ENCODE peak calls at places on chromosomes 5 and 9, in eight cellular contexts. W is adrenal gland; Z is heart right ventricle; L is left lung; P is CD8-positive, alpha-beta T cell; K is prostate gland; E is uterus; Q is endodermal cell. J is an unnamed sample.

GRCh38 chr5:141878186-141878770 is at the start of gene PCDH1:
- DNase-seq in P (no peak), E (peak; percentile 22), K (peak; percentile 41), L (no peak), W (no peak), Q (no peak), Z (peak; percentile 55), J (no peak)

GRCh38 chr5:53714324-53715010 is 154.0 kb downstream of the NDUFS4 start:
- DNase-seq in P (no peak), Z (no peak), Q (no peak), E (no peak), L (no peak), W (no peak), K (no peak), J (no peak)

GRCh38 chr5:158695595-158696330 is 404.0 kb downstream of the EBF1 start:
- DNase-seq in L (peak; percentile 63), E (peak; percentile 80), K (peak; percentile 34), P (peak; percentile 71), W (peak; percentile 44), Z (peak; percentile 79), Q (peak; percentile 96), J (peak; percentile 77)

GRCh38 chr9:130191068-130191748 is 19.0 kb downstream of the NCS1 start:
- DNase-seq in P (no peak), L (no peak), W (no peak), K (no peak), E (no peak), Z (no peak), Q (no peak), J (no peak)

GRCh38 chr5:180799902-180800801 is 2.5 kb downstream of the MGAT1 start:
- DNase-seq in E (no peak), Z (no peak), P (no peak), L (no peak), Q (no peak), K (no peak), W (no peak), J (no peak)

GRCh38 chr5:38831909-38832308 is 13.9 kb upstream of the OSMR start:
- DNase-seq in L (no peak), W (no peak), Z (no peak), Q (peak; percentile 71), E (no peak), K (no peak), P (no peak), J (no peak)

GRCh38 chr5:72852356-72852755 is 35.9 kb downstream of the TNPO1 start:
- DNase-seq in P (no peak), E (no peak), Z (no peak), L (no peak), Q (no peak), K (no peak), W (no peak), J (no peak)

GRCh38 chr5:116494784-116495480 is 79.7 kb downstream of the SEMA6A start:
- DNase-seq in P (no peak), Z (no peak), Q (peak; percentile 31), E (no peak), W (no peak), K (no peak), L (no peak), J (no peak)

GRCh38 chr5:93604119-93604963 is 21.3 kb downstream of the NR2F1 start:
- DNase-seq in W (no peak), L (no peak), Q (peak; percentile 76), K (no peak), E (no peak), P (no peak), Z (no peak), J (no peak)

GRCh38 chr9:114908104-114908621 is 22.2 kb downstream of the TNFSF8 start:
- DNase-seq in W (no peak), K (peak; percentile 91), Q (peak; percentile 72), Z (no peak), P (no peak), E (no peak), L (peak; percentile 62), J (no peak)

GRCh38 chr9:93211654-93212001 is 27.7 kb downstream of the WNK2 start:
- DNase-seq in Z (no peak), P (no peak), Q (no peak), E (no peak), K (no peak), W (no peak), L (no peak), J (no peak)

GRCh38 chr5:152116926-152117325 is 192.3 kb upstream of the GLRA1 start:
- DNase-seq in Z (no peak), E (no peak), Q (no peak), P (no peak), L (no peak), K (no peak), W (no peak), J (no peak)

GRCh38 chr9:101400120-101400519 is 1.5 kb downstream of the ZNF189 start:
- DNase-seq in E (no peak), P (no peak), L (no peak), Z (no peak), K (no peak), Q (no peak), W (peak; percentile 25), J (no peak)
- H3K4me3 ChIP-seq in E (peak overlapping the region; percentile 68), P (no peak overlapping the region), L (no peak overlapping the region), Z (peak overlapping the region; percentile 67), K (no peak overlapping the region), Q (peak overlapping the region; percentile 86), W (no peak overlapping the region), J (peak overlapping the region; percentile 78)

GRCh38 chr5:140197023-140197422 is 22.0 kb downstream of the CYSTM1 start:
- DNase-seq in W (no peak), Z (no peak), K (no peak), P (no peak), Q (no peak), L (no peak), E (no peak), J (no peak)
- H3K4me1 ChIP-seq in W (peaks cover 14% of the 10 kb centered on the region), Z (peaks cover 27% of the 10 kb centered on the region), K (no peaks in the 10 kb centered on the region), P (no peaks in the 10 kb centered on the region), Q (peaks cover 4% of the 10 kb centered on the region), L (no peaks in the 10 kb centered on the region), E (no peaks in the 10 kb centered on the region), J (peaks cover 8% of the 10 kb centered on the region)

DNA sequence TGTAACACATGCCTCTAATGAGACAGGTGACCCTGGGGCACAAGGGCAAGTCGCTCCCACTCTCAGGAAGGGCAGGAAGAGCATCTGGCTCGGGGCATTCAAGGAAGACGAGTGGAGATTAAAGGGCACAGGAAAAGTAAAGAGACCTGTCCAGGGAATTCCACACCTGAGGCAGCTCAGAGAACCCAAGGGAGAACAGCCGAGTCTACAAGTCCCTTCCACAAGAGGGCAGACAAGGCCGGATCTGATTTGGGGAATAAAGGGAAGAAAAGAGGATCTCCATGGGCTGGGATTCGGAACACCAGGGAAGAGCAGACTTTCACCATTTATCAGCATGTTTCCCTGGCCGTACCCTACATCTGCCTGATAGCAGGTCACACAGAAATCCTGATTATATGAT is 28.1 kb downstream of the GPX3 start:
- DNase-seq in E (no peak), P (no peak), Z (no peak), W (no peak), Q (peak; percentile 78), K (no peak), L (no peak), J (no peak)
- TF ChIP-seq CTCF in E (no peak), P (no peak), Z (peak; percentile 12), W (no peak), Q (peak; percentile 70), K (no peak), L (no peak), J (no peak)

GRCh38 chr5:88661870-88662207 is 221.1 kb downstream of the MEF2C start:
- DNase-seq in K (no peak), E (no peak), P (no peak), L (no peak), Q (no peak), Z (no peak), W (no peak), J (no peak)

GRCh38 chr5:88659529-88660325 is 223.3 kb downstream of the MEF2C start:
- DNase-seq in E (no peak), Z (no peak), L (no peak), P (no peak), Q (peak; percentile 88), K (no peak), W (no peak), J (no peak)

GRCh38 chr5:88662801-88663360 is 220.1 kb downstream of the MEF2C start:
- DNase-seq in P (no peak), W (no peak), E (no peak), K (no peak), Z (no peak), L (no peak), Q (no peak), J (no peak)

GRCh38 chr5:88660326-88660946 is 222.5 kb downstream of the MEF2C start:
- DNase-seq in Z (no peak), K (no peak), W (peak; percentile 75), E (no peak), L (no peak), Q (no peak), P (no peak), J (no peak)

GRCh38 chr5:88660947-88661869 is 221.8 kb downstream of the MEF2C start:
- DNase-seq in E (peak; percentile 38), W (peak; percentile 94), K (no peak), P (no peak), L (peak; percentile 61), Z (no peak), Q (peak; percentile 99), J (no peak)
- H3K4me3 ChIP-seq in E (peak overlapping the region; percentile 36), W (no peak overlapping the region), K (peak overlapping the region; percentile 10), P (peak overlapping the region; percentile 18), L (no peak overlapping the region), Z (peak overlapping the region; percentile 43), Q (peak overlapping the region; percentile 71), J (peak overlapping the region; percentile 36)

DNA sequence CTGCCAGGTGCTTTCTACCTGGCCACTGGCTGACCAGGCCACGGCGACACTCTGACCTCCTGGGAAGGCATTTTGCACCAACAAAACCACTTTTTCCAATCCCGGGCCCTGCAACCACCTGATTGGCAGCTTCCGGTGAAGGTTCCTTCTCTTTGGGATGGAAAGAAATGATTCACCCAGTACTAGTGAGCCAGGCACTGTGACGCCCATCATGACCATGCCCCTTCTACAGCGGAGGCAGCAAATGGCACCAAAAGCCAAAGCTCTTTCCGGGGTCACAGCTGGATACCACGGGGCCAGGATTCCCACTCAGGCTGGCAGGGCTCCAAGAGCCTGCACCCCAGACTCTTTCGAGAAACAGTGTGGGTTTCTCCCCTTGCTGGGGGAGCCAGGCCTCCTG is 4.7 kb downstream of the NOTCH1 start:
- DNase-seq in Z (no peak), K (no peak), E (no peak), W (no peak), L (no peak), Q (no peak), P (no peak), J (no peak)
- H3K4me1 ChIP-seq in Z (peaks cover 79% of the 10 kb centered on the region), K (peaks cover 13% of the 10 kb centered on the region), E (no peaks in the 10 kb centered on the region), W (no peaks in the 10 kb centered on the region), L (peaks cover 32% of the 10 kb centered on the region), Q (no peaks in the 10 kb centered on the region), P (peaks cover 72% of the 10 kb centered on the region), J (peaks cover 79% of the 10 kb centered on the region)

DNA sequence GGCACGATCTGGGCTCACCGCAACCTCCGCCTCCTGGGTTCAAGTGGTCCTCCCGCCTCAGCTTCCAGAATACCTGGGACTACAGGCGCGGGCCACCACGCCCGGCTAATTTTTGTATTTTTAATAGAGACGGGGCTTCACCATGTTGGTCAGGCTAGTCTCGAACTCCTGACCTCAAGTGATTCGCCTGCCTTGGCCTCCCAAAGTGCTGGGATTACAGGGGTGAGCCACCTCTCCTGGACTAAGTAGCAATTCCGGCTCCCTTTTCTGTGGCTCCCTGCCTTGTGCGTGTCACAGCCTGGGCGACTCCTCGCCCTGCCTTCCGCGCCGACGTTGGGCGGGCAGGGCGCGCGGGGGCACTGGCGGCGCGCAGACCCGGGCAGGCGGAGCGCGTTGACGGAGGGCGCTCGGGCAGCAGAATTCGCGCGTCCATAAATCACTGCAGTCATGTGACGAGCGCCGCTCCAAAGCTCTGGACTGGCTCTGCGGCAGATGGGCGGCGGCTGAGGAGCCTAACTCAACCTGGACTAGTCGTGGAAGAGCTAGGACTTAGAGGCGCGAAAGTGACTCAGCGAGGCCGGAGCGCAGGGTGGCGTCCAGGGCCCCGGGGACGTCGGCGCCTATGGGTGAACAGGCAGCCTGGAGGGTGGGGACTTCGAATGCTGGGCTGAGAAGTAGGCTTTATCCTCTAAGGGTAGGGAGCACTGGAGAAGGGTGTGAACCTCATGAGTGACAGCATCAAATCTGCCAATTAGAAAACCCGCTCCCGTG is 1.4 kb upstream of the CIZ1 start:
- DNase-seq in Q (no peak), W (peak; percentile 94), L (peak; percentile 85), E (peak; percentile 85), K (peak; percentile 86), P (peak; percentile 46), Z (peak; percentile 83), J (peak; percentile 87)
- TF ChIP-seq CTCF in Q (no peak), W (no peak), L (no peak), E (no peak), K (peak; percentile 45), P (peak; percentile 57), Z (no peak), J (no peak)

J was measured in lower lobe of right lung.